ENCODE peak calls at places on chromosomes 2 and 18, in eight cellular contexts. Q, X, D, I, K, R, J and Z are unnamed samples.

GRCh38 chr2:237258146-237258545 is 155.8 kb downstream of the COL6A3 start:
- DNase-seq in J (no peak), K (no peak), I (no peak), Q (no peak), X (no peak), D (peak), R (no peak), Z (no peak)

GRCh38 chr2:96832751-96833507 is 10.9 kb downstream of the ANKRD23 start:
- DNase-seq in Q (no peak), K (no peak), D (peak), I (no peak), R (no peak), X (no peak), J (no peak), Z (no peak)

GRCh38 chr2:115115135-115115534 is 672.7 kb downstream of the DPP10 start:
- DNase-seq in R (no peak), J (no peak), D (no peak), K (no peak), Q (no peak), I (no peak), X (no peak), Z (no peak)

GRCh38 chr2:30705711-30706533 is 101.3 kb downstream of the CAPN13 start:
- DNase-seq in K (peak), X (no peak), D (no peak), I (no peak), J (no peak), R (no peak), Q (no peak), Z (no peak)

GRCh38 chr2:240233891-240234502 is 93.5 kb upstream of the OTOS start:
- DNase-seq in Q (no peak), R (no peak), I (no peak), J (no peak), X (no peak), K (no peak), D (no peak), Z (no peak)

GRCh38 chr2:66536290-66536673 is 101.4 kb downstream of the MEIS1 start:
- DNase-seq in D (no peak), Q (no peak), J (no peak), R (no peak), X (no peak), K (no peak), I (no peak), Z (no peak)

GRCh38 chr2:71299507-71299906 is 32.1 kb upstream of the ZNF638 start:
- DNase-seq in J (no peak), X (no peak), R (no peak), Q (peak), K (no peak), I (no peak), D (peak), Z (no peak)

GRCh38 chr2:12615509-12615908 is 101.2 kb upstream of the TRIB2 start:
- DNase-seq in Q (no peak), K (no peak), R (no peak), D (no peak), I (no peak), X (no peak), J (no peak), Z (no peak)

GRCh38 chr2:157182834-157183396 is 74.6 kb upstream of the GALNT5 start:
- DNase-seq in J (no peak), R (no peak), Q (peak), D (no peak), X (no peak), K (no peak), I (no peak), Z (no peak)

GRCh38 chr2:30266051-30266621 is 34.8 kb downstream of the LBH start:
- DNase-seq in I (no peak), J (no peak), D (no peak), K (no peak), X (peak), R (no peak), Q (peak), Z (peak)

GRCh38 chr2:19319064-19319463 is 39.4 kb downstream of the OSR1 start:
- DNase-seq in Q (no peak), I (no peak), J (no peak), R (no peak), D (no peak), K (no peak), X (no peak), Z (no peak)

GRCh38 chr2:101500175-101500574 is 25.3 kb upstream of the RFX8 start:
- DNase-seq in I (no peak), Q (no peak), J (no peak), R (no peak), X (no peak), K (no peak), D (no peak), Z (no peak)

GRCh38 chr2:234626566-234627130 is 129.8 kb upstream of the ARL4C start:
- DNase-seq in X (no peak), Q (no peak), J (no peak), D (no peak), I (no peak), K (no peak), R (no peak), Z (no peak)

GRCh38 chr2:3114406-3115185 is 263.0 kb downstream of the EIPR1 start:
- DNase-seq in K (no peak), I (no peak), Q (no peak), X (no peak), J (no peak), R (no peak), D (no peak), Z (no peak)

GRCh38 chr2:101710690-101711318 is 13.3 kb downstream of the MAP4K4 start:
- DNase-seq in Q (no peak), I (no peak), D (no peak), K (no peak), X (no peak), R (no peak), J (no peak), Z (no peak)

GRCh38 chr2:109663721-109664120 is 49.6 kb downstream of the SOWAHC start:
- DNase-seq in Q (peak), R (no peak), K (no peak), J (peak), D (peak), X (no peak), I (peak), Z (no peak)

GRCh38 chr18:32438173-32438572 is 32.5 kb downstream of the GAREM1 start:
- DNase-seq in I (no peak), Q (no peak), D (peak), X (no peak), R (no peak), K (peak), J (no peak), Z (no peak)

GRCh38 chr2:227192491-227192890 is 28.1 kb downstream of the COL4A3 start:
- DNase-seq in Q (no peak), I (no peak), R (no peak), D (no peak), X (no peak), K (no peak), J (no peak), Z (no peak)

GRCh38 chr2:116094196-116094595 is 1651.8 kb downstream of the DPP10 start:
- DNase-seq in Q (no peak), D (peak), J (no peak), K (peak), R (no peak), X (no peak), I (no peak), Z (no peak)

GRCh38 chr18:48848641-48849143 is 102.1 kb downstream of the SMAD7 start:
- DNase-seq in I (no peak), Q (peak), J (no peak), X (no peak), K (no peak), D (no peak), R (no peak), Z (no peak)

GRCh38 chr18:3661121-3661520 is 211.1 kb downstream of the TGIF1 start:
- DNase-seq in R (no peak), D (no peak), K (no peak), I (no peak), J (peak), X (no peak), Q (no peak), Z (no peak)

GRCh38 chr2:165390875-165391274 is 78.6 kb upstream of the CSRNP3 start:
- DNase-seq in K (no peak), X (no peak), I (no peak), Q (no peak), D (no peak), R (no peak), J (no peak), Z (no peak)

GRCh38 chr2:75587954-75588587 is 27.3 kb upstream of the EVA1A start:
- DNase-seq in R (no peak), Q (peak), X (no peak), I (no peak), D (no peak), K (no peak), J (no peak), Z (no peak)

GRCh38 chr2:236177604-236177966 is 9.4 kb upstream of the GBX2 start:
- DNase-seq in Q (peak), J (no peak), K (peak), X (no peak), R (no peak), D (peak), I (no peak), Z (peak)

GRCh38 chr2:67476808-67477790 is 80.0 kb downstream of the ETAA1 start:
- DNase-seq in Q (peak), D (peak), R (no peak), K (peak), X (peak), J (no peak), I (no peak), Z (peak)

GRCh38 chr2:117644403-117644802 is 170.1 kb upstream of the DDX18 start:
- DNase-seq in J (no peak), Q (no peak), K (no peak), D (no peak), I (no peak), X (no peak), R (no peak), Z (no peak)

GRCh38 chr2:172052000-172052983 is 33.0 kb upstream of the DLX1 start:
- DNase-seq in J (no peak), D (no peak), X (no peak), K (no peak), Q (peak), R (no peak), I (no peak), Z (no peak)

GRCh38 chr2:174748948-174749347 is 15.3 kb downstream of the CHRNA1 start:
- DNase-seq in D (peak), I (peak), J (peak), K (peak), X (peak), R (peak), Q (peak), Z (peak)

GRCh38 chr18:68262697-68263293 is 452.1 kb downstream of the TMX3 start:
- DNase-seq in Q (no peak), D (no peak), I (no peak), X (no peak), R (no peak), J (no peak), K (no peak), Z (no peak)

GRCh38 chr18:28003451-28003850 is 173.5 kb downstream of the CDH2 start:
- DNase-seq in I (peak), J (no peak), Q (peak), D (no peak), K (no peak), R (no peak), X (no peak), Z (no peak)

GRCh38 chr18:21678897-21679296 is 25.7 kb downstream of the ABHD3 start:
- DNase-seq in R (no peak), Q (peak), J (no peak), K (no peak), I (peak), D (no peak), X (no peak), Z (no peak)

GRCh38 chr18:11989966-11990380 is 8.7 kb downstream of the IMPA2 start:
- DNase-seq in D (peak), J (no peak), K (no peak), X (peak), R (no peak), I (no peak), Q (no peak), Z (no peak)

GRCh38 chr2:217477583-217477982 is 525.2 kb downstream of the TNS1 start:
- DNase-seq in I (no peak), D (no peak), Q (no peak), K (no peak), J (no peak), X (no peak), R (no peak), Z (no peak)

GRCh38 chr2:227374158-227374557 is 4.9 kb downstream of the TM4SF20 start:
- DNase-seq in I (no peak), J (no peak), K (no peak), Q (no peak), X (no peak), R (peak), D (no peak), Z (no peak)

GRCh38 chr2:130728549-130729310 is at the start of gene GPR148:
- DNase-seq in R (no peak), I (no peak), X (no peak), D (no peak), J (no peak), K (peak), Q (no peak), Z (no peak)

GRCh38 chr2:205054789-205055188 is 509.5 kb downstream of the PARD3B start:
- DNase-seq in X (no peak), Q (no peak), R (no peak), K (no peak), J (no peak), D (no peak), I (no peak), Z (no peak)

GRCh38 chr2:74142340-74142739 is 5.4 kb downstream of the BOLA3 start:
- DNase-seq in J (no peak), D (no peak), I (no peak), R (no peak), X (no peak), Q (no peak), K (peak), Z (no peak)

GRCh38 chr2:224221455-224221913 is 180.4 kb downstream of the FAM124B start:
- DNase-seq in R (no peak), X (no peak), I (no peak), Q (peak), D (peak), J (no peak), K (no peak), Z (no peak)

GRCh38 chr2:86764661-86765307 is 25.9 kb downstream of the CD8A start:
- DNase-seq in D (peak), R (no peak), Q (peak), I (no peak), X (no peak), K (peak), J (no peak), Z (no peak)